ENCODE peak calls at places on chromosomes 16 and 17, in seven cellular contexts. F, H, P, N, B, X and A are unnamed samples. For H3K4me1, the result is how much of the 10 kb centered on the place peaks cover.

GRCh38 chr17:21043296-21044232 is 753 bp upstream of the USP22 start:
- DNase-seq in F (peak), H (peak), P (peak), N (peak), B (peak), X (no peak), A (peak)

GRCh38 chr16:70364399-70364798 is 17.7 kb downstream of the DDX19A start:
- DNase-seq in F (no peak), H (no peak), P (no peak), N (no peak), B (no peak), X (no peak), A (no peak)

GRCh38 chr17:60390881-60391418 is 983 bp downstream of the USP32 start:
- DNase-seq in F (no peak), H (peak), P (no peak), N (peak), B (no peak), X (peak), A (peak)

GRCh38 chr17:46850688-46851028 is 725 bp upstream of the WNT9B start:
- DNase-seq in F (no peak), H (no peak), P (no peak), N (no peak), B (no peak), X (no peak), A (no peak)

GRCh38 chr17:19753661-19754463 is 5.8 kb upstream of the ALDH3A1 start:
- DNase-seq in F (peak), H (peak), P (peak), N (no peak), B (no peak), X (no peak), A (peak)

GRCh38 chr17:57838453-57838852 is 11.4 kb downstream of the MRPS23 start:
- DNase-seq in F (no peak), H (no peak), P (no peak), N (no peak), B (no peak), X (no peak), A (no peak)

GRCh38 chr17:703081-703875 is 11.4 kb downstream of the VPS53 start:
- DNase-seq in F (no peak), H (no peak), P (no peak), N (peak), B (no peak), X (no peak), A (no peak)

GRCh38 chr17:78668847-78669246 is 91.7 kb upstream of the DNAH17 start:
- DNase-seq in F (no peak), H (no peak), P (no peak), N (no peak), B (no peak), X (no peak), A (no peak)

GRCh38 chr16:67661101-67661661 is 421 bp downstream of the PARD6A start:
- DNase-seq in F (no peak), H (no peak), P (peak), N (peak), B (peak), X (peak), A (peak)

GRCh38 chr17:77882481-77883212 is 75.9 kb upstream of the TNRC6C start:
- DNase-seq in F (no peak), H (no peak), P (no peak), N (peak), B (no peak), X (no peak), A (peak)

GRCh38 chr17:48719642-48720262 is 2.6 kb downstream of the PRAC1 start:
- DNase-seq in F (no peak), H (no peak), P (peak), N (peak), B (no peak), X (no peak), A (no peak)

GRCh38 chr17:67831268-67831667 is 6.0 kb downstream of the BPTF start:
- DNase-seq in F (no peak), H (no peak), P (no peak), N (no peak), B (no peak), X (no peak), A (no peak)

GRCh38 chr17:45312477-45313418 is 4.1 kb downstream of the MAP3K14 start:
- DNase-seq in F (no peak), H (no peak), P (no peak), N (peak), B (no peak), X (no peak), A (no peak)

GRCh38 chr16:72986011-72986410 is 61.9 kb downstream of the ZFHX3 start:
- DNase-seq in F (no peak), H (no peak), P (no peak), N (peak), B (no peak), X (no peak), A (no peak)

GRCh38 chr17:77609553-77610517 is 348.7 kb upstream of the TNRC6C start:
- DNase-seq in F (no peak), H (no peak), P (no peak), N (no peak), B (peak), X (no peak), A (no peak)

GRCh38 chr16:78925071-78925714 is 675.3 kb downstream of the MAF start:
- DNase-seq in F (peak), H (no peak), P (peak), N (peak), B (peak), X (no peak), A (no peak)

GRCh38 chr16:84013787-84014569 is 28.6 kb downstream of the SLC38A8 start:
- DNase-seq in F (peak), H (peak), P (peak), N (peak), B (peak), X (peak), A (peak)

GRCh38 chr17:1604831-1605528 is 23.7 kb downstream of the SLC43A2 start:
- DNase-seq in F (no peak), H (no peak), P (peak), N (no peak), B (no peak), X (no peak), A (no peak)

GRCh38 chr16:17520567-17520966 is 49.8 kb upstream of the XYLT1 start:
- DNase-seq in F (no peak), H (no peak), P (no peak), N (no peak), B (no peak), X (no peak), A (no peak)

GRCh38 chr17:30382345-30382744 is 3.6 kb downstream of the CPD start:
- DNase-seq in F (no peak), H (no peak), P (no peak), N (no peak), B (no peak), X (no peak), A (no peak)

GRCh38 chr17:6706996-6707395 is 6.2 kb downstream of the SLC13A5 start:
- DNase-seq in F (no peak), H (no peak), P (no peak), N (no peak), B (no peak), X (no peak), A (no peak)

GRCh38 chr17:57948555-57949420 is 6.4 kb downstream of the CUEDC1 start:
- DNase-seq in F (peak), H (peak), P (peak), N (peak), B (peak), X (no peak), A (peak)

GRCh38 chr16:54690710-54691109 is 240.0 kb upstream of the IRX5 start:
- DNase-seq in F (no peak), H (no peak), P (peak), N (no peak), B (no peak), X (no peak), A (no peak)

GRCh38 chr17:70375406-70375805 is 206.1 kb downstream of the KCNJ2 start:
- DNase-seq in F (no peak), H (no peak), P (peak), N (no peak), B (no peak), X (no peak), A (no peak)

GRCh38 chr17:80877095-80877828 is 114.4 kb upstream of the CHMP6 start:
- DNase-seq in F (no peak), H (no peak), P (no peak), N (no peak), B (no peak), X (no peak), A (no peak)
- H3K4me1 ChIP-seq in F (under half), H (under half), P (under half), N (under half), B (under half), X (under half), A (under half)

GRCh38 chr16:63628812-63629211 is 1493.1 kb downstream of the CDH11 start:
- DNase-seq in F (no peak), H (no peak), P (peak), N (no peak), B (peak), X (no peak), A (no peak)
- H2AFZ ChIP-seq in F (no peak), H (no peak), P (peak), N (no peak), B (peak), X (no peak), A (no peak)

GRCh38 chr17:8311131-8311790 is 1.2 kb downstream of the ARHGEF15 start:
- DNase-seq in F (no peak), H (no peak), P (no peak), N (no peak), B (no peak), X (no peak), A (no peak)
- H3K4me1 ChIP-seq in F (under half), H (under half), P (under half), N (under half), B (under half), X (under half), A (under half)

GRCh38 chr16:86344881-86345280 is 165.4 kb upstream of the FOXF1 start:
- DNase-seq in F (no peak), H (no peak), P (no peak), N (no peak), B (no peak), X (no peak), A (no peak)
- H2AFZ ChIP-seq in F (no peak), H (no peak), P (no peak), N (no peak), B (no peak), X (no peak), A (no peak)